ENCODE peak calls at places on chromosomes 11 and 22, in five cellular contexts. Z is NCI-H748 treated with DMSO at 0.1 percent for 48 hours; A is NCI-H2029; S is small intestine; O is CD8-positive, alpha-beta T cell. K is an unnamed sample.

GRCh38 chr22:23305321-23305910 is 125.1 kb downstream of the BCR start:
- DNase-seq in Z (no peak), A (no peak), S (no peak), O (no peak), K (no peak)

GRCh38 chr11:76693791-76694190 is 23.2 kb upstream of the LRRC32 start:
- DNase-seq in Z (no peak), A (no peak), S (no peak), O (no peak), K (no peak)

GRCh38 chr11:46981429-46981828 is 44.9 kb downstream of the CSTPP1 start:
- DNase-seq in Z (no peak), A (no peak), S (no peak), O (no peak), K (no peak)

GRCh38 chr11:17760102-17761029 is 25.8 kb downstream of the KCNC1 start:
- DNase-seq in Z (peak; percentile 48), A (peak; percentile 84), S (peak; percentile 76), O (no peak), K (peak; percentile 42)

GRCh38 chr11:123056835-123057491 is 5.0 kb downstream of the HSPA8 start:
- DNase-seq in Z (no peak), A (no peak), S (no peak), O (no peak), K (no peak)

GRCh38 chr11:131671764-131672163 is 301.3 kb downstream of the NTM start:
- DNase-seq in Z (no peak), A (no peak), S (no peak), O (no peak), K (no peak)

GRCh38 chr22:41524283-41524682 is 20.0 kb downstream of the POLR3H start:
- DNase-seq in Z (no peak), A (no peak), S (no peak), O (no peak), K (no peak)

GRCh38 chr11:85685820-85686459 is at the start of gene CCDC89:
- DNase-seq in Z (peak; percentile 76), A (peak; percentile 59), S (peak; percentile 16), O (no peak), K (peak; percentile 53)

GRCh38 chr22:24416095-24416494 is 11.3 kb upstream of the ADORA2A start:
- DNase-seq in Z (no peak), A (no peak), S (no peak), O (no peak), K (no peak)

GRCh38 chr22:30575011-30575671 is 676 bp upstream of the GAL3ST1 start:
- DNase-seq in Z (no peak), A (no peak), S (no peak), O (no peak), K (no peak)

GRCh38 chr11:131491503-131491902 is 121.1 kb downstream of the NTM start:
- DNase-seq in Z (no peak), A (no peak), S (peak; percentile 75), O (no peak), K (no peak)

GRCh38 chr11:110777765-110778164 is 65.5 kb upstream of the ARHGAP20 start:
- DNase-seq in Z (no peak), A (no peak), S (no peak), O (no peak), K (no peak)

GRCh38 chr22:37559901-37560681 is at the start of gene CDC42EP1:
- DNase-seq in Z (no peak), A (no peak), S (peak; percentile 79), O (no peak), K (no peak)

GRCh38 chr22:39250131-39250530 is 5.3 kb upstream of the PDGFB start:
- DNase-seq in Z (no peak), A (no peak), S (no peak), O (no peak), K (no peak)

GRCh38 chr11:68146010-68146540 is 24.9 kb upstream of the CHKA start:
- DNase-seq in Z (no peak), A (peak; percentile 94), S (peak; percentile 97), O (no peak), K (peak; percentile 72)

GRCh38 chr11:63915961-63916836 is 765 bp downstream of the RCOR2 start:
- DNase-seq in Z (peak; percentile 40), A (no peak), S (no peak), O (peak; percentile 40), K (peak; percentile 33)

GRCh38 chr11:125532668-125533067 is 36.6 kb upstream of the FEZ1 start:
- DNase-seq in Z (no peak), A (no peak), S (no peak), O (no peak), K (no peak)

GRCh38 chr11:86073948-86074347 is 5.1 kb upstream of the PICALM start:
- DNase-seq in Z (no peak), A (no peak), S (no peak), O (no peak), K (no peak)

GRCh38 chr22:29203883-29204282 is 1.8 kb upstream of the EMID1 start:
- DNase-seq in Z (no peak), A (no peak), S (no peak), O (no peak), K (no peak)

GRCh38 chr22:32531955-32532818 is 57.6 kb downstream of the FBXO7 start:
- DNase-seq in Z (peak; percentile 12), A (peak; percentile 67), S (peak; percentile 18), O (no peak), K (no peak)

K was measured in NCI-H774.